ENCODE peak calls at places on chromosomes 4 and X, in five cellular contexts. One of them, this sample, is unnamed.

GRCh38 chrX:132775230-132775823 is 183.1 kb downstream of the HS6ST2 start:
- DNase-seq in CD8-positive, alpha-beta memory T cell: no peak
- DNase-seq in neural progenitor cell: no peak
- DNase-seq in CD4-positive, alpha-beta memory T cell: no peak
- DNase-seq in heart right ventricle: no peak
- DNase-seq in this sample: no peak

GRCh38 chr4:184268574-184269160 is 51.0 kb upstream of the ENPP6 start:
- DNase-seq in CD8-positive, alpha-beta memory T cell: no peak
- DNase-seq in neural progenitor cell: no peak
- DNase-seq in CD4-positive, alpha-beta memory T cell: no peak
- DNase-seq in heart right ventricle: no peak
- DNase-seq in this sample: no peak

GRCh38 chr4:123555500-123556273 is 159.1 kb downstream of the SPRY1 start:
- DNase-seq in CD8-positive, alpha-beta memory T cell: no peak
- DNase-seq in neural progenitor cell: no peak
- DNase-seq in CD4-positive, alpha-beta memory T cell: no peak
- DNase-seq in heart right ventricle: peak; percentile 75
- DNase-seq in this sample: peak; percentile 89

GRCh38 chrX:53223955-53224859 is 800 bp downstream of the KDM5C start:
- DNase-seq in CD8-positive, alpha-beta memory T cell: no peak
- DNase-seq in neural progenitor cell: peak; percentile 55
- DNase-seq in CD4-positive, alpha-beta memory T cell: peak; percentile 49
- DNase-seq in heart right ventricle: no peak
- DNase-seq in this sample: peak; percentile 42

GRCh38 chr4:4995103-4995761 is 24.0 kb downstream of the CYTL1 start:
- DNase-seq in CD8-positive, alpha-beta memory T cell: peak; percentile 6
- DNase-seq in neural progenitor cell: peak; percentile 90
- DNase-seq in CD4-positive, alpha-beta memory T cell: no peak
- DNase-seq in heart right ventricle: peak; percentile 71
- DNase-seq in this sample: peak; percentile 69

GRCh38 chrX:132452911-132453550 is 35.8 kb downstream of the MBNL3 start:
- DNase-seq in CD8-positive, alpha-beta memory T cell: no peak
- DNase-seq in neural progenitor cell: no peak
- DNase-seq in CD4-positive, alpha-beta memory T cell: no peak
- DNase-seq in heart right ventricle: no peak
- DNase-seq in this sample: no peak

GRCh38 chrX:120514236-120514635 is 45.1 kb upstream of the LAMP2 start:
- DNase-seq in CD8-positive, alpha-beta memory T cell: no peak
- DNase-seq in neural progenitor cell: peak; percentile 8
- DNase-seq in CD4-positive, alpha-beta memory T cell: no peak
- DNase-seq in heart right ventricle: no peak
- DNase-seq in this sample: no peak

GRCh38 chr4:153520871-153521329 is 54.7 kb downstream of the TMEM131L start:
- DNase-seq in CD8-positive, alpha-beta memory T cell: no peak
- DNase-seq in neural progenitor cell: no peak
- DNase-seq in CD4-positive, alpha-beta memory T cell: no peak
- DNase-seq in heart right ventricle: no peak
- DNase-seq in this sample: no peak

GRCh38 chrX:58025979-58026378 is 115.7 kb upstream of the ZXDA start:
- DNase-seq in CD8-positive, alpha-beta memory T cell: peak; percentile 1
- DNase-seq in neural progenitor cell: peak; percentile 9
- DNase-seq in CD4-positive, alpha-beta memory T cell: peak; percentile 33
- DNase-seq in heart right ventricle: no peak
- DNase-seq in this sample: no peak

GRCh38 chrX:120727911-120728310 is 98.1 kb upstream of the C1GALT1C1 start:
- DNase-seq in CD8-positive, alpha-beta memory T cell: no peak
- DNase-seq in neural progenitor cell: no peak
- DNase-seq in CD4-positive, alpha-beta memory T cell: no peak
- DNase-seq in heart right ventricle: no peak
- DNase-seq in this sample: no peak

GRCh38 chr4:158670975-158671664 is 567 bp downstream of the C4orf46 start:
- DNase-seq in CD8-positive, alpha-beta memory T cell: peak; percentile 39
- DNase-seq in neural progenitor cell: peak; percentile 92
- DNase-seq in CD4-positive, alpha-beta memory T cell: peak; percentile 53
- DNase-seq in heart right ventricle: peak; percentile 66
- DNase-seq in this sample: peak; percentile 55

GRCh38 chr4:122776916-122777315 is 44.4 kb downstream of the BBS12 start:
- DNase-seq in CD8-positive, alpha-beta memory T cell: no peak
- DNase-seq in neural progenitor cell: no peak
- DNase-seq in CD4-positive, alpha-beta memory T cell: no peak
- DNase-seq in heart right ventricle: no peak
- DNase-seq in this sample: no peak

GRCh38 chrX:12973561-12974216 is 1.2 kb upstream of the TMSB4X start:
- DNase-seq in CD8-positive, alpha-beta memory T cell: no peak
- DNase-seq in neural progenitor cell: peak; percentile 5
- DNase-seq in CD4-positive, alpha-beta memory T cell: peak; percentile 45
- DNase-seq in heart right ventricle: no peak
- DNase-seq in this sample: no peak

GRCh38 chr4:28948501-28948900 is 1771.7 kb upstream of the PCDH7 start:
- DNase-seq in CD8-positive, alpha-beta memory T cell: no peak
- DNase-seq in neural progenitor cell: no peak
- DNase-seq in CD4-positive, alpha-beta memory T cell: no peak
- DNase-seq in heart right ventricle: no peak
- DNase-seq in this sample: no peak
- H3K4me3 ChIP-seq in CD8-positive, alpha-beta memory T cell: no peak overlapping the region
- H3K4me3 ChIP-seq in neural progenitor cell: no peak overlapping the region
- H3K4me3 ChIP-seq in CD4-positive, alpha-beta memory T cell: no peak overlapping the region
- H3K4me3 ChIP-seq in heart right ventricle: no peak overlapping the region
- H3K4me3 ChIP-seq in this sample: no peak overlapping the region

GRCh38 chr4:3523628-3524221 is 8.5 kb downstream of the LRPAP1 start:
- DNase-seq in CD8-positive, alpha-beta memory T cell: no peak
- DNase-seq in neural progenitor cell: no peak
- DNase-seq in CD4-positive, alpha-beta memory T cell: no peak
- DNase-seq in heart right ventricle: no peak
- DNase-seq in this sample: peak; percentile 45

GRCh38 chr4:3524349-3524748 is 7.9 kb downstream of the LRPAP1 start:
- DNase-seq in CD8-positive, alpha-beta memory T cell: no peak
- DNase-seq in neural progenitor cell: no peak
- DNase-seq in CD4-positive, alpha-beta memory T cell: no peak
- DNase-seq in heart right ventricle: no peak
- DNase-seq in this sample: peak; percentile 36

GRCh38 chr4:3526456-3526855 is 5.8 kb downstream of the LRPAP1 start:
- DNase-seq in CD8-positive, alpha-beta memory T cell: no peak
- DNase-seq in neural progenitor cell: no peak
- DNase-seq in CD4-positive, alpha-beta memory T cell: no peak
- DNase-seq in heart right ventricle: no peak
- DNase-seq in this sample: no peak

GRCh38 chr4:3525532-3526430 is 6.4 kb downstream of the LRPAP1 start:
- DNase-seq in CD8-positive, alpha-beta memory T cell: no peak
- DNase-seq in neural progenitor cell: no peak
- DNase-seq in CD4-positive, alpha-beta memory T cell: no peak
- DNase-seq in heart right ventricle: no peak
- DNase-seq in this sample: no peak

DNA sequence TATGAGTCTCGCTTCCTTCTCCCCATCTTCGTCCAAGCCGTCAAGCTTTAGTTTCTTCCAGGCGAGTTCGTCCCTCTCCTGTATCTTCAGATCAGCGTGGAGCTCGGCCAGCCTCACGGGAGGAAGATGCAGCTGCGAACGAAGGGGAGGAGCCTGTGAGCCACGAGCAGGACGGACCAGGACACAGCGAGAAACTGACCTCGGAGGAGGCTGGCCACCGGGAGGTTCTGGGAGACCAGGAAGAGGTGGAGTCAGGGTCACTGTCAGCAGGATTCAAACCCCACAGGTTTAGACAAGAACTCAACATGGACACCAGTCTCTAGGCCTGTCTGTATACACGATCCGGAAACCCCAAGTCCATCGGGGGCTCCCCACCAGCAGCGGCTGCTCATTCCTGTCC is 7.3 kb downstream of the LRPAP1 start:
- DNase-seq in CD8-positive, alpha-beta memory T cell: no peak
- DNase-seq in neural progenitor cell: no peak
- DNase-seq in CD4-positive, alpha-beta memory T cell: no peak
- DNase-seq in heart right ventricle: no peak
- DNase-seq in this sample: peak; percentile 10
- H3K27ac ChIP-seq in CD8-positive, alpha-beta memory T cell: no peak overlapping the region
- H3K27ac ChIP-seq in neural progenitor cell: no peak overlapping the region
- H3K27ac ChIP-seq in CD4-positive, alpha-beta memory T cell: no peak overlapping the region
- H3K27ac ChIP-seq in heart right ventricle: no peak overlapping the region
- H3K27ac ChIP-seq in this sample: no peak overlapping the region

DNA sequence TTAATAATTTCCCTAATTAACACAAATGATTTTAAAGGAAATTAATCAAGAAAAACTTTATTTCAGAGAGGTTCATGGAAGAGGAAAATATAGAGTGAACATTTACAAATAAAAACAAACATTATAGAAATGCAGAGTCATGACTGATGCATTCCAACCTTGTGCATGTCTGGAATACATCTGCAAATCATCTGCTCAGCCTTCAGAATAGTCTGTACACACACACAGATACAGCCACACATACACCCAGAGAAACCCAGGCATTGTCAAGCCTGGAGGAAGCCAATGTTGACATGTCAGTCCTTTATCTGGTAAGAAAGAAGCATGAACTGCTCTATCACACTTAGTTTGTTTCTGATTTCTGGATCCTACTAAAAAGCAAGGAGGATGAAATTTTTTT is 61.3 kb upstream of the NFKB1 start:
- DNase-seq in CD8-positive, alpha-beta memory T cell: no peak
- DNase-seq in neural progenitor cell: no peak
- DNase-seq in CD4-positive, alpha-beta memory T cell: no peak
- DNase-seq in heart right ventricle: no peak
- DNase-seq in this sample: no peak
- H3K4me3 ChIP-seq in CD8-positive, alpha-beta memory T cell: no peak overlapping the region
- H3K4me3 ChIP-seq in neural progenitor cell: no peak overlapping the region
- H3K4me3 ChIP-seq in CD4-positive, alpha-beta memory T cell: no peak overlapping the region
- H3K4me3 ChIP-seq in heart right ventricle: no peak overlapping the region
- H3K4me3 ChIP-seq in this sample: no peak overlapping the region

DNA sequence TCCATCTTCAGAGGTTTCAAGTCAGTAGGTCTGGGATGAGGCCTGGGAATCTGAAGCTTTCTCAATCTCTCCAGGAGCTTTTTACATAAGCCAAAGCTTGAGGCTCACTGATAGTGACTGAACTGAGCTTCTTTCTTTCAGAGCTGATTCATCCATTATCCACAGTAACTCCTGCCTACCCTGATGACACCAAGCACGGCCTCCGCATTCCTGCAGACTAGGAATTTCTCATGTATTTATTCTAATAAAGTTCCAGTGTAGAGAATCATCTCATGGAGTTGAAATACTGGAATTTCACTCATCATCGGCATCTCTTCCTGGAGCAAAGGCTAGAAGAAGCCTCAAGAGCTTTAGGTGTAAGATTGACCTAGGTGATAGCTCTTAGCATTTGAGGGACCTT is 12.1 kb upstream of the DCTD start:
- DNase-seq in CD8-positive, alpha-beta memory T cell: no peak
- DNase-seq in neural progenitor cell: no peak
- DNase-seq in CD4-positive, alpha-beta memory T cell: no peak
- DNase-seq in heart right ventricle: no peak
- DNase-seq in this sample: no peak
- H3K27ac ChIP-seq in CD8-positive, alpha-beta memory T cell: no peak overlapping the region
- H3K27ac ChIP-seq in neural progenitor cell: no peak overlapping the region
- H3K27ac ChIP-seq in CD4-positive, alpha-beta memory T cell: no peak overlapping the region
- H3K27ac ChIP-seq in heart right ventricle: no peak overlapping the region
- H3K27ac ChIP-seq in this sample: no peak overlapping the region

GRCh38 chr4:147640331-147640730 is 23.1 kb downstream of the TMEM184C start:
- DNase-seq in CD8-positive, alpha-beta memory T cell: no peak
- DNase-seq in neural progenitor cell: no peak
- DNase-seq in CD4-positive, alpha-beta memory T cell: no peak
- DNase-seq in heart right ventricle: no peak
- DNase-seq in this sample: no peak
- H3K4me3 ChIP-seq in CD8-positive, alpha-beta memory T cell: no peak overlapping the region
- H3K4me3 ChIP-seq in neural progenitor cell: no peak overlapping the region
- H3K4me3 ChIP-seq in CD4-positive, alpha-beta memory T cell: no peak overlapping the region
- H3K4me3 ChIP-seq in heart right ventricle: no peak overlapping the region
- H3K4me3 ChIP-seq in this sample: no peak overlapping the region

GRCh38 chr4:36173923-36174322 is 70.4 kb downstream of the ARAP2 start:
- DNase-seq in CD8-positive, alpha-beta memory T cell: no peak
- DNase-seq in neural progenitor cell: no peak
- DNase-seq in CD4-positive, alpha-beta memory T cell: no peak
- DNase-seq in heart right ventricle: no peak
- DNase-seq in this sample: no peak

GRCh38 chr4:36165256-36166005 is 78.9 kb downstream of the ARAP2 start:
- DNase-seq in CD8-positive, alpha-beta memory T cell: no peak
- DNase-seq in neural progenitor cell: no peak
- DNase-seq in CD4-positive, alpha-beta memory T cell: no peak
- DNase-seq in heart right ventricle: no peak
- DNase-seq in this sample: no peak

GRCh38 chr4:36163198-36163597 is 81.1 kb downstream of the ARAP2 start:
- DNase-seq in CD8-positive, alpha-beta memory T cell: no peak
- DNase-seq in neural progenitor cell: no peak
- DNase-seq in CD4-positive, alpha-beta memory T cell: no peak
- DNase-seq in heart right ventricle: no peak
- DNase-seq in this sample: no peak

GRCh38 chr4:36172650-36173049 is 71.7 kb downstream of the ARAP2 start:
- DNase-seq in CD8-positive, alpha-beta memory T cell: no peak
- DNase-seq in neural progenitor cell: no peak
- DNase-seq in CD4-positive, alpha-beta memory T cell: no peak
- DNase-seq in heart right ventricle: no peak
- DNase-seq in this sample: no peak

GRCh38 chr4:36168127-36168898 is 76.0 kb downstream of the ARAP2 start:
- DNase-seq in CD8-positive, alpha-beta memory T cell: no peak
- DNase-seq in neural progenitor cell: no peak
- DNase-seq in CD4-positive, alpha-beta memory T cell: no peak
- DNase-seq in heart right ventricle: no peak
- DNase-seq in this sample: no peak
- H3K27ac ChIP-seq in CD8-positive, alpha-beta memory T cell: no peak overlapping the region
- H3K27ac ChIP-seq in neural progenitor cell: no peak overlapping the region
- H3K27ac ChIP-seq in CD4-positive, alpha-beta memory T cell: no peak overlapping the region
- H3K27ac ChIP-seq in heart right ventricle: no peak overlapping the region
- H3K27ac ChIP-seq in this sample: no peak overlapping the region

GRCh38 chr4:1711055-1711905 is 839 bp downstream of the SLBP start:
- DNase-seq in CD8-positive, alpha-beta memory T cell: no peak
- DNase-seq in neural progenitor cell: peak; percentile 68
- DNase-seq in CD4-positive, alpha-beta memory T cell: no peak
- DNase-seq in heart right ventricle: peak; percentile 59
- DNase-seq in this sample: peak; percentile 73
- H3K4me3 ChIP-seq in CD8-positive, alpha-beta memory T cell: peak overlapping the region; percentile 97
- H3K4me3 ChIP-seq in neural progenitor cell: peak overlapping the region; percentile 67
- H3K4me3 ChIP-seq in CD4-positive, alpha-beta memory T cell: peak overlapping the region; percentile 99
- H3K4me3 ChIP-seq in heart right ventricle: peak overlapping the region; percentile 95
- H3K4me3 ChIP-seq in this sample: peak overlapping the region; percentile 87

GRCh38 chr4:140335076-140335475 is 38.4 kb upstream of the SCOC start:
- DNase-seq in CD8-positive, alpha-beta memory T cell: no peak
- DNase-seq in neural progenitor cell: no peak
- DNase-seq in CD4-positive, alpha-beta memory T cell: no peak
- DNase-seq in heart right ventricle: no peak
- DNase-seq in this sample: no peak
- H3K27ac ChIP-seq in CD8-positive, alpha-beta memory T cell: no peak overlapping the region
- H3K27ac ChIP-seq in neural progenitor cell: no peak overlapping the region
- H3K27ac ChIP-seq in CD4-positive, alpha-beta memory T cell: no peak overlapping the region
- H3K27ac ChIP-seq in heart right ventricle: no peak overlapping the region
- H3K27ac ChIP-seq in this sample: no peak overlapping the region